ENCODE peak calls at places on chromosomes 11 and 22, in seven cellular contexts. J is HCT116, S is K562, M is GM12878, H is GM23338, N is SK-N-SH, L is HepG2. R is an unnamed sample.

GRCh38 chr22:39622881-39623367 is 52.4 kb downstream of the CACNA1I start:
- DNase-seq in J (peak), S (peak), M (no peak), H (peak), N (peak), L (peak), R (peak)

GRCh38 chr11:92839450-92839849 is 130.0 kb upstream of the MTNR1B start:
- DNase-seq in J (no peak), S (no peak), M (no peak), H (no peak), N (no peak), L (no peak), R (no peak)

GRCh38 chr11:119093951-119094815 is 7.5 kb downstream of the DPAGT1 start:
- DNase-seq in J (no peak), S (peak), M (no peak), H (peak), N (peak), L (no peak), R (peak)

GRCh38 chr11:47553417-47553746 is 450 bp upstream of the CELF1 start:
- DNase-seq in J (no peak), S (no peak), M (no peak), H (no peak), N (no peak), L (no peak), R (no peak)

GRCh38 chr22:35883028-35883620 is 145.5 kb downstream of the RBFOX2 start:
- DNase-seq in J (peak), S (no peak), M (no peak), H (peak), N (no peak), L (no peak), R (peak)

GRCh38 chr11:54944211-54944610 is 237.6 kb downstream of the OR4A5 start:
- DNase-seq in J (no peak), S (no peak), M (no peak), H (no peak), N (no peak), L (no peak), R (no peak)

GRCh38 chr11:32374261-32374711 is 61.1 kb downstream of the WT1 start:
- DNase-seq in J (peak), S (peak), M (peak), H (peak), N (peak), L (peak), R (peak)

GRCh38 chr11:1305558-1306056 is 3.8 kb downstream of the TOLLIP start:
- DNase-seq in J (no peak), S (no peak), M (no peak), H (no peak), N (peak), L (no peak), R (no peak)

GRCh38 chr11:95884364-95884763 is 39.5 kb downstream of the MTMR2 start:
- DNase-seq in J (no peak), S (no peak), M (no peak), H (no peak), N (no peak), L (no peak), R (peak)

GRCh38 chr22:50485221-50486131 is 1.2 kb upstream of the MIOX start:
- DNase-seq in J (no peak), S (no peak), M (no peak), H (no peak), N (no peak), L (peak), R (no peak)

GRCh38 chr11:67435031-67435726 is 2.3 kb downstream of the PTPRCAP start:
- DNase-seq in J (no peak), S (no peak), M (no peak), H (no peak), N (no peak), L (no peak), R (no peak)

GRCh38 chr22:25174888-25175411 is 24.7 kb upstream of the CRYBB3 start:
- DNase-seq in J (no peak), S (no peak), M (no peak), H (no peak), N (no peak), L (no peak), R (no peak)

GRCh38 chr11:2149471-2150205 is 10.4 kb upstream of the IGF2 start:
- DNase-seq in J (no peak), S (no peak), M (no peak), H (no peak), N (no peak), L (no peak), R (no peak)

GRCh38 chr11:35367491-35367890 is 51.9 kb downstream of the SLC1A2 start:
- DNase-seq in J (no peak), S (no peak), M (no peak), H (no peak), N (no peak), L (no peak), R (no peak)

GRCh38 chr22:43919106-43919965 is 4.3 kb upstream of the PNPLA3 start:
- DNase-seq in J (no peak), S (no peak), M (no peak), H (no peak), N (peak), L (no peak), R (no peak)

GRCh38 chr11:130945945-130946344 is 29.7 kb upstream of the SNX19 start:
- DNase-seq in J (no peak), S (no peak), M (no peak), H (no peak), N (no peak), L (no peak), R (no peak)

GRCh38 chr22:33969052-33969451 is 48.8 kb upstream of the LARGE1 start:
- DNase-seq in J (no peak), S (no peak), M (no peak), H (peak), N (no peak), L (no peak), R (no peak)

GRCh38 chr11:7964873-7965272 is 374 bp downstream of the NLRP10 start:
- DNase-seq in J (no peak), S (no peak), M (no peak), H (no peak), N (no peak), L (no peak), R (no peak)

GRCh38 chr22:48054596-48054995 is 1292.1 kb downstream of the TBC1D22A start:
- DNase-seq in J (no peak), S (no peak), M (no peak), H (no peak), N (no peak), L (no peak), R (no peak)

GRCh38 chr11:10866893-10867331 is 9.1 kb upstream of the ZBED5 start:
- DNase-seq in J (no peak), S (no peak), M (no peak), H (no peak), N (peak), L (no peak), R (no peak)

GRCh38 chr11:134893810-134894685 is 482.0 kb upstream of the B3GAT1 start:
- DNase-seq in J (no peak), S (no peak), M (no peak), H (no peak), N (no peak), L (no peak), R (no peak)

GRCh38 chr22:39368402-39368801 is 18.6 kb downstream of the SYNGR1 start:
- DNase-seq in J (no peak), S (no peak), M (no peak), H (no peak), N (no peak), L (no peak), R (no peak)

GRCh38 chr22:46958191-46958590 is 195.7 kb downstream of the TBC1D22A start:
- DNase-seq in J (no peak), S (no peak), M (no peak), H (no peak), N (no peak), L (no peak), R (no peak)

GRCh38 chr11:94934362-94934761 is 39.0 kb downstream of the CWC15 start:
- DNase-seq in J (no peak), S (no peak), M (no peak), H (peak), N (peak), L (no peak), R (peak)

GRCh38 chr22:26708256-26709009 is 51.0 kb downstream of the MIAT start:
- DNase-seq in J (no peak), S (no peak), M (peak), H (no peak), N (no peak), L (no peak), R (no peak)

GRCh38 chr11:64539711-64540420 is 51.2 kb upstream of the SLC22A12 start:
- DNase-seq in J (no peak), S (no peak), M (no peak), H (no peak), N (no peak), L (no peak), R (no peak)

GRCh38 chr11:129614256-129614944 is 201.2 kb upstream of the TMEM45B start:
- DNase-seq in J (no peak), S (no peak), M (no peak), H (no peak), N (no peak), L (no peak), R (no peak)

GRCh38 chr11:59859695-59860094 is 6.6 kb downstream of the TCN1 start:
- DNase-seq in J (no peak), S (no peak), M (no peak), H (no peak), N (no peak), L (no peak), R (no peak)

GRCh38 chr11:129798212-129798611 is 17.4 kb upstream of the TMEM45B start:
- DNase-seq in J (no peak), S (no peak), M (no peak), H (no peak), N (no peak), L (no peak), R (no peak)

GRCh38 chr11:8231979-8232378 is 31.7 kb downstream of the LMO1 start:
- DNase-seq in J (no peak), S (no peak), M (no peak), H (no peak), N (peak), L (no peak), R (no peak)

GRCh38 chr11:42043312-42043711 is 583.9 kb upstream of the LRRC4C start:
- DNase-seq in J (no peak), S (no peak), M (no peak), H (no peak), N (no peak), L (no peak), R (peak)

GRCh38 chr11:20397281-20397680 is 9.8 kb downstream of the PRMT3 start:
- DNase-seq in J (peak), S (peak), M (no peak), H (peak), N (peak), L (peak), R (peak)

GRCh38 chr22:47032091-47032943 is 269.9 kb downstream of the TBC1D22A start:
- DNase-seq in J (no peak), S (no peak), M (no peak), H (no peak), N (no peak), L (no peak), R (no peak)

GRCh38 chr22:22720201-22720723 is 75.8 kb downstream of the GGTLC2 start:
- DNase-seq in J (peak), S (peak), M (peak), H (peak), N (peak), L (peak), R (peak)
- TF ChIP-seq POLR2AphosphoS5 in J (no peak), S (no peak), M (no peak), H (no peak), N (no peak), L (no peak), R (no peak)

GRCh38 chr22:20811171-20811570 is 37.3 kb downstream of the SERPIND1 start:
- DNase-seq in J (no peak), S (no peak), M (no peak), H (no peak), N (no peak), L (no peak), R (no peak)
- H3K4me2 ChIP-seq in J (no peak), S (no peak), M (no peak), H (no peak), N (no peak), L (no peak), R (no peak)

GRCh38 chr11:27089746-27090145 is 49.1 kb downstream of the BBOX1 start:
- DNase-seq in J (no peak), S (no peak), M (no peak), H (no peak), N (no peak), L (no peak), R (no peak)
- TF ChIP-seq POLR2AphosphoS5 in J (no peak), S (no peak), M (no peak), H (no peak), N (no peak), L (no peak), R (no peak)

DNA sequence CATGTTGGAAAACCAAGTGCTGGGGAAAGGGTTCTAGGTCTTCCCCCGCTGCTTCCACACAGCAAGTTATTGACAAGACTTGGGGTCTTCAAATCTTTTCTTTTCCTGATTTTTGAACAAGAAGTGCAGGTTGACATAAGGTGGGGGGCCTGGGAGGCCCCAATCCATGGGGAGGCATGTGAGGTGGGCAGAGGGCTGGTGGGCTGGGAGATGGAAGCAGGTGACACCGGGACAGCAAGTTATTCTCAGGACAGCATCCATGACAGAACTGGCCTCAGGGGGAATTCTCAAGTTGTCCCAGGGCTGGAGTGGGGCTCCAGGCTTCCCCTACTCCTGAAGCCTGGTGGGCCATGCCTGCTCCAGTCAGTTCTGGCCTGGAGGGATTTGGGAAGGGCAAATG is 5.5 kb downstream of the FGF19 start:
- DNase-seq in J (no peak), S (no peak), M (no peak), H (no peak), N (no peak), L (no peak), R (no peak)
- H3K4me2 ChIP-seq in J (no peak), S (no peak), M (no peak), H (no peak), N (no peak), L (no peak), R (no peak)

DNA sequence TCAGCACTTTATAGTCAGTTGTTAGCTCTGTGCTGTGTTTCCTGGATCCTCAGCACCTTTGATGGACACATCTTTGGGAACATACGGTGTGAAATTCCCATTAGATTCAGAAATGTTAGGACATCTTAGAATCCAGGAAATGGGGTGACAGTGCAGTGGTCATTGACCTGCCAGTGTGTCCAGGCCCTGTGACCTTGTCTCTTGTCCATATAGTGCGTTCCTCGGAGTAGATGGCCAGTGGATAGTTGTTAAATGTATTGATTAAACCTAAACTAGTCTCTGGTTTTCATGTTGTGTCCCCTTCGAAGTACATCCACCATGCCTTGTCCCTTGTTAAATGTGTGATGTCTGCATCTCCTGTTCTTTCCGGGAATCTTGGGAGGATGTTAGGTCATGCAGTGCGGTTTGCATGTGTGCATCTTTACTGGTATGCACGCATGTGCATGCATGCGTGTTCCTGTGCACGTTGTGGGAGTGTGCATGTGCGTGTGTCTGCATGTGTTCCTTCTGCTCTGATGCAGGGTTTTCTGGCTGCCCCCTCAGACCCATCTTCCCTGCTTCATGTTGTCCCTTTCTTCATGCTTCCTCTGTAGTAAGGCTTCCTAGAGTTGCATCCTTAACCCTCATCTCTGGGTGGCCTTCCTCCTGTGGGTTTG is 4.0 kb downstream of the DGCR8 start:
- DNase-seq in J (no peak), S (no peak), M (no peak), H (no peak), N (no peak), L (no peak), R (no peak)
- TF ChIP-seq POLR2AphosphoS5 in J (no peak), S (no peak), M (no peak), H (no peak), N (no peak), L (no peak), R (no peak)

DNA sequence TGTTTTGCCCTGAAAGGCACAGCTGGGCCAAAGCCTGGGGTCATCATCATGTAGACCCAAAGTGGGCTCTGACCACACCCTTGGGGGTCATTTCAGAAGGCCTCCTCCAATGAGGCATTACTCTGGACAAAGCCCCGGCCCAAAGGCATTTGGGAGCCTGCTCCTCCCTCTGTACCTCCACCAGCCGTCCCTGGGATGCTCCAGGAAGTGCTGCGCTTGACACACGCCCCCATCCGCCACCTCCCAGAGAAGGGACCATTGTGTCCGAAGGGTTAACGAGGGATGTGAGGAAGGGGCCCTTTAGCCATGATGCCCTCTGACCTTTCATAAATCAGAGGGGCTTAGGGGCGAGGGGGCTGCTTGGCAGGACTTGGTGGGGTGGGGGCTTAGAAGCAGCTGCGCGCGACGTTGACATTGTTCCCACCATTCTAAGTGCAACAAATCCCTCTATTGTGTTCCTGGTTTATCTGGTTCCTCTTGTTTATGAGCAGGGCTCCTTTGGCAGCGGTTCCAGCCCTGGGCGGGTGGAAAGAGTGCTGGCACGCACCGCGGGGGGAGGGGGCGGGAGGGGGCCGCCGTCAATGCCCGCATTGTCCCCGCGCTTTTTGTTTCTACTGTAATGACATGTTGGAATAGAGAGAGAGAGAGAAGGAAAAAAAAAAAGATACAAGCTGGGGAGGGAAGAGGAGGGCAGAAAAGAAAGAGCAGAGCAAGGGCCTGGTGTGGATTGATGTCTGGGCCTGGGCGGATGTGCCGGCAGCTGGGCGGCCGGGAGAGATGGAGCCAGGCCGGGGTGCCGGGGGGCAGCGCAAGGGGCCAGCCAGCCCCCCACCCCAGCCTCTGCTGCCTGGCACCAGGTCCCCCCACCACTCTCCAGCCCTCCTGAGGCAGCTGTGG is 32.1 kb upstream of the SOX10 start:
- DNase-seq in J (no peak), S (no peak), M (no peak), H (peak), N (no peak), L (no peak), R (peak)
- H3K4me2 ChIP-seq in J (peak), S (no peak), M (no peak), H (peak), N (no peak), L (no peak), R (no peak)

DNA sequence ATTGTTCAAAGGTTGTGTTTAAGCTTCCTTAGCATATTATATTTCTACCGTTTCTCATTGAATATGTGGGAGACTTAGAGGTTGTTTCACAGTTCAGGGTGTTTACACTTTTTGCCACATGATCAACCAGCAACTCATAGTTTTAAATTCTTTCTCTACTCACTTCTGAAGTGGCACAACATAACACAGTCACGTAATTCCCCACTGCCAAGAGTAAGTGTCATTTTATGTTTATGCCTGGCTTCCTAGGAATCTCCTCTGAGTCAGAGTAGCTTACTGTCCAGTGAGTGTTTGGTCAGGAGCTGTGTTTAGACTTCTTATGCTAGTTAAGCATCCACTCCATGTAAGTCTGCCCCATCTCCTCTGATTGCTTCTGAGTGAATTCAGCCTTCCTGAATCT is 520.8 kb upstream of the KIRREL3 start:
- DNase-seq in J (no peak), S (no peak), M (no peak), H (no peak), N (no peak), L (no peak), R (no peak)
- TF ChIP-seq POLR2AphosphoS5 in J (no peak), S (no peak), M (no peak), H (no peak), N (no peak), L (no peak), R (no peak)

GRCh38 chr22:21839765-21840140 is 27.7 kb downstream of the MAPK1 start:
- DNase-seq in J (no peak), S (no peak), M (no peak), H (no peak), N (no peak), L (no peak), R (no peak)

GRCh38 chr22:21832291-21833290 is 34.9 kb downstream of the MAPK1 start:
- DNase-seq in J (no peak), S (peak), M (no peak), H (peak), N (no peak), L (no peak), R (no peak)

GRCh38 chr22:21837184-21837979 is 30.1 kb downstream of the MAPK1 start:
- DNase-seq in J (peak), S (peak), M (no peak), H (peak), N (no peak), L (peak), R (peak)

GRCh38 chr22:21834869-21835268 is 32.6 kb downstream of the MAPK1 start:
- DNase-seq in J (no peak), S (no peak), M (peak), H (no peak), N (no peak), L (no peak), R (no peak)

GRCh38 chr22:21835378-21835777 is 32.1 kb downstream of the MAPK1 start:
- DNase-seq in J (no peak), S (peak), M (no peak), H (no peak), N (no peak), L (no peak), R (no peak)
- H3K4me2 ChIP-seq in J (no peak), S (no peak), M (peak), H (no peak), N (no peak), L (no peak), R (no peak)

DNA sequence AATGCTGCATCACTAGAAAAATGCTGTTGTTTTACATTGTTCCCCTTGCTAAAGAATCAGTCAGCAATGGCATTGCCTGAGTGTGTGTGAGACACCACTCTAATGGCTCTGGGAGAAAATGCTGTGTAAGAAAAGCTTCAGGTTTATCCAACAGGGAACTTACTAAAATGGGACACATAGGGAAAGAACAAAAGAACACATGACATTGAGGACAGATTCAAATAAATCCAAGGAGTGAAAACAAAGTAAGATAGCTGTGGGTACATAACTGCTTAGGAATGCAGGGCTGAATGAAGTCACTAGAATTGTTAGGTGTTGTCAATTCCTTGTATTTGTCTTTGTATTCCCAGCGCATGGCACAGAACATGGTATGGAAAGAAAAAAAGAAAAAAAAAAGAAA is 24.2 kb downstream of the BLID start:
- DNase-seq in J (no peak), S (no peak), M (no peak), H (no peak), N (no peak), L (no peak), R (no peak)
- TF ChIP-seq POLR2AphosphoS5 in J (no peak), S (no peak), M (no peak), H (no peak), N (peak), L (no peak), R (no peak)

R was measured in endothelial cell of umbilical vein.